ENCODE peak calls at places on chromosomes 11 and 22, in eight cellular contexts. X is IMR-90, N is transverse colon, Q is thyroid gland, J is GM12891, F is erythroblast, K is A549, I is sigmoid colon. Z is an unnamed sample.

GRCh38 chr11:10693509-10694071 is at the start of gene IRAG1:
- DNase-seq in J (no peak), I (peak; percentile 92), X (peak; percentile 78), K (no peak), Q (no peak), F (no peak), N (peak; percentile 37), Z (peak; percentile 72)

GRCh38 chr11:13769188-13769587 is 100.7 kb downstream of the FAR1 start:
- DNase-seq in Q (no peak), J (no peak), X (no peak), F (no peak), N (no peak), K (no peak), I (no peak), Z (no peak)

GRCh38 chr22:36823177-36823839 is 6.5 kb upstream of the PVALB start:
- DNase-seq in I (no peak), N (no peak), X (peak; percentile 5), Q (no peak), J (no peak), K (no peak), F (no peak), Z (no peak)

GRCh38 chr11:92253945-92254344 is 29.3 kb downstream of the FAT3 start:
- DNase-seq in N (no peak), K (no peak), Q (no peak), X (no peak), I (no peak), J (no peak), F (no peak), Z (no peak)

GRCh38 chr11:22671751-22672150 is 5.3 kb downstream of the GAS2 start:
- DNase-seq in X (peak; percentile 3), K (no peak), J (no peak), F (no peak), I (no peak), N (no peak), Q (no peak), Z (no peak)

GRCh38 chr22:46377566-46378498 is 42.3 kb downstream of the TRMU start:
- DNase-seq in K (peak; percentile 92), X (no peak), Q (peak; percentile 93), J (no peak), F (no peak), N (peak; percentile 81), I (no peak), Z (no peak)

GRCh38 chr11:62560566-62561103 is 13.1 kb downstream of the EEF1G start:
- DNase-seq in X (peak; percentile 98), F (peak; percentile 89), K (peak; percentile 90), I (peak; percentile 97), N (peak; percentile 94), Q (peak; percentile 96), J (no peak), Z (peak; percentile 90)

GRCh38 chr11:9739108-9739507 is 75.2 kb downstream of the SWAP70 start:
- DNase-seq in X (no peak), N (no peak), J (no peak), K (no peak), I (no peak), Q (no peak), F (no peak), Z (no peak)

GRCh38 chr11:14237333-14237988 is 121.5 kb downstream of the RRAS2 start:
- DNase-seq in I (no peak), X (no peak), F (no peak), Q (no peak), N (peak; percentile 25), K (no peak), J (peak; percentile 64), Z (no peak)

GRCh38 chr22:38435010-38435409 is 20.0 kb downstream of the KCNJ4 start:
- DNase-seq in F (peak; percentile 22), K (no peak), J (no peak), I (no peak), N (no peak), X (no peak), Q (no peak), Z (no peak)

GRCh38 chr11:116283300-116283699 is 489.5 kb downstream of the BUD13 start:
- DNase-seq in F (no peak), J (no peak), X (no peak), I (no peak), K (no peak), Q (no peak), N (no peak), Z (no peak)

GRCh38 chr11:72629266-72629665 is 45.0 kb downstream of the PDE2A start:
- DNase-seq in Q (no peak), N (peak; percentile 67), X (no peak), K (no peak), F (no peak), J (no peak), I (peak; percentile 97), Z (no peak)

GRCh38 chr11:5258543-5259262 is 4.1 kb upstream of the HBG2 start:
- DNase-seq in Q (no peak), N (no peak), K (no peak), F (no peak), J (no peak), X (no peak), I (no peak), Z (no peak)

GRCh38 chr11:112656772-112657428 is 304.3 kb upstream of the NCAM1 start:
- DNase-seq in K (no peak), J (no peak), F (no peak), N (no peak), Q (no peak), I (no peak), X (peak; percentile 51), Z (no peak)

GRCh38 chr11:11148104-11148509 is 204.9 kb downstream of the CSNK2A3 start:
- DNase-seq in N (peak; percentile 46), K (no peak), Q (peak; percentile 89), J (no peak), X (peak; percentile 74), F (peak; percentile 6), I (peak; percentile 93), Z (peak; percentile 63)

GRCh38 chr11:36164522-36165250 is 124.5 kb downstream of the COMMD9 start:
- DNase-seq in X (peak; percentile 52), N (no peak), I (no peak), J (no peak), K (no peak), Q (no peak), F (no peak), Z (no peak)

GRCh38 chr11:124946735-124947141 is 7.3 kb upstream of the CCDC15 start:
- DNase-seq in K (no peak), I (no peak), J (no peak), X (peak; percentile 40), N (no peak), Q (no peak), F (peak; percentile 15), Z (no peak)

GRCh38 chr22:22513619-22514018 is 5.1 kb upstream of the ZNF280B start:
- DNase-seq in N (no peak), Q (no peak), F (no peak), J (no peak), X (no peak), K (no peak), I (no peak), Z (no peak)

GRCh38 chr22:22507743-22508273 is 734 bp downstream of the ZNF280B start:
- DNase-seq in K (no peak), N (no peak), Q (no peak), X (no peak), F (peak; percentile 11), J (no peak), I (no peak), Z (no peak)

GRCh38 chr22:22506736-22507135 is 1.8 kb downstream of the ZNF280B start:
- DNase-seq in N (no peak), K (no peak), J (no peak), X (no peak), F (no peak), Q (no peak), I (no peak), Z (no peak)

DNA sequence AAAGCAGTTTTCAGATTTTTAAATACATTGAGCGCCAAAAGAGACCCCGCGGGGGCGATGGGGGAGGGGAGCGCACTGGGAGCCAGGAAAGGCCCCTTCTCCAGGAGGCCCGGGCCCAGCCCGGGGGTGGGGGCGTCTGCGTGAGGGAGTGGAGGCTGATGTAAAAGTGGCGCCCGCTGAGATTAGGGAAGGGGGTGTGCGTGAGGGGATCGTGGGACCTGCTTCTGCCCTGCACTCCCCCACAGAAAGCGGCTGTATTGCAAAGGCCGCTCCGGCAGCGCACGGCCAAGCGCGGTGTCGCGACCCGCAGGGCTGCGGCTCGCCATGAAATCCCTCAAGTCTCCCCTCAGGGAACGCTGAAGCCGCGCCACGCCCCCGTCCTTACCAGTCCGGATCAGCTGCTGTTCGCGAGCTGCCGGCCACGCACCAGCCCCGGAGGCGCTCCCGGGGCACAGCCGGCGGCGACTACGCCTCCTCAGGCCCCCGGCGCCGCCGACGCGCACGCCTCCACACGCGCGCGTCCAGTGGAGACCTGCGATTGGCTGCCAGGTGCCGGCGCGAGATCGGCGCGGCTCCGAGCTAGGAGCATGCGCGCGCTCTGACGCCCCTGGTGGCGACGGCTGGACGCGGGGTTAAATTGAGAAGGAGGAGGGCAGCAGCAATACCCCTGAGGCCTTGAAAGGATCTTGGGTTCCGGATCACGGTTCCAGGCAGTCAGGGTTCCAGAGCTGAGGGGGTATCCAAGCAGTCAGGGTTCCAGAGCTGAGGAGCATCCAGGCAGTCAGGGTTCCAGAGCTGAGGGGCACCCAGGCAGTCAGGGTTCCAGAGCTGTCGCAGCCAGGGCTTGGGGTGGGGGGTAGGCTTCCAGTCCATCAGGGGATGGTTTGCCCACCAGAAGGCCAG is at the start of gene ZNF280B:
- DNase-seq in N (peak; percentile 79), I (peak; percentile 72), K (peak; percentile 44), J (peak; percentile 85), Q (peak; percentile 80), F (peak; percentile 88), X (peak; percentile 79), Z (peak; percentile 86)
- TF ChIP-seq POLR2A in N (no peak), I (no peak), K (peak; percentile 59), J (peak; percentile 38), Q (no peak), F (no peak), X (no peak), Z (no peak)

GRCh38 chr22:19720999-19721485 is 2.3 kb upstream of the GP1BB start:
- DNase-seq in X (no peak), N (no peak), F (no peak), I (no peak), J (no peak), Q (no peak), K (no peak), Z (no peak)
- TF ChIP-seq POLR2A in X (no peak), N (no peak), F (no peak), I (no peak), J (no peak), Q (no peak), K (no peak), Z (no peak)

DNA sequence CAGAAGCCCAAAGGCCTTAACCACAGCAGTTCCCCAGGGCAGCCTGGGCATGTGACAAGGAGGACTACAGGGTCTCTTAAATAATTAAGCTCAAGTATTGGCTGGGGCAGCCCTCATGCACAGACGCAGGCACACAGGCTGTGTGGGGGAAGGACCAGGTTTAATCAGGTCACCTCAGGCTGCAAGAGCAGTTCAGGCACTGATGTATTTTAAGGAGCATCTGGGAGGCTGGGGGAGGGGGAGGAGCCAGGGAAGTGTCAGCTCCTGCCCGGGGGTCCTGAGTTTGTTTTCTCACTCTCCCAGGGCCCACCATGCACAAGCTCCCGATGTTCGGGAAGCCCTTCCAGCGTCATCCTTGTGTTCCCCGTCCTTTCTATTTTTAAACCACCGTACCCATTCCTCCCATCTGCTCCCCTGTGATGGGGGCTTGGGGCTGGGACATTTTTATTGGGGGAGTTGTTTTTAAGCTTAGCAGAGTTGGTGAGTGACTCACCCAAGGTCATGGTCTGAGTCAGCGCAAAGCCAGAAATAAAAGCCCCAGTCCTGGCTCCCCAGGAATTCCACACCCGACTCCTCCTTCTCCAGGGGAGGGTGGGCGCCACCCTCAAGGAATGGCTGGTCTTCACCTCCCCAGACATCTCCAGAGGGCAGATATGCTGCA is 2.4 kb downstream of the CSDC2 start:
- DNase-seq in Q (no peak), X (peak; percentile 85), N (no peak), F (peak; percentile 49), K (peak; percentile 44), J (no peak), I (no peak), Z (peak; percentile 80)
- TF ChIP-seq POLR2A in Q (no peak), X (no peak), N (no peak), F (no peak), K (no peak), J (no peak), I (no peak), Z (peak; percentile 40)

GRCh38 chr22:39486951-39487825 is 14.9 kb upstream of the MIEF1 start:
- DNase-seq in I (peak; percentile 56), J (no peak), F (peak; percentile 42), Q (no peak), K (no peak), X (no peak), N (no peak), Z (no peak)
- TF ChIP-seq POLR2A in I (no peak), J (no peak), F (no peak), Q (no peak), K (no peak), X (no peak), N (no peak), Z (no peak)

Z was measured in ovary.